ENCODE peak calls at places on chromosomes 6 and 20, in six cellular contexts. W is Peyer's patch, Q is H54, I is HCT116, D is sigmoid colon, Z is adrenal gland. L is an unnamed sample.

GRCh38 chr6:45116714-45117410 is 211.3 kb upstream of the RUNX2 start:
- DNase-seq in W (no peak), I (no peak), D (no peak), Z (no peak), Q (no peak), L (no peak)

GRCh38 chr6:7541175-7542064 is at the start of gene DSP:
- DNase-seq in D (no peak), W (peak), I (peak), Z (peak), Q (no peak), L (no peak)

GRCh38 chr6:2993755-2994317 is 5.9 kb upstream of the NQO2 start:
- DNase-seq in W (no peak), Q (no peak), Z (peak), D (no peak), I (no peak), L (no peak)

GRCh38 chr6:109002100-109002697 is 92.4 kb downstream of the SESN1 start:
- DNase-seq in Z (no peak), I (no peak), D (no peak), W (no peak), Q (no peak), L (no peak)

GRCh38 chr6:92945799-92946198 is 473.6 kb downstream of the EPHA7 start:
- DNase-seq in Z (no peak), I (no peak), D (no peak), Q (no peak), W (no peak), L (no peak)

GRCh38 chr20:36173451-36173933 is 19.0 kb downstream of the EPB41L1 start:
- DNase-seq in I (no peak), Z (peak), D (no peak), W (no peak), Q (no peak), L (peak)

GRCh38 chr6:101534386-101534785 is 140.9 kb downstream of the GRIK2 start:
- DNase-seq in Z (no peak), W (no peak), I (no peak), D (no peak), Q (no peak), L (no peak)

GRCh38 chr6:113664909-113665308 is 192.2 kb upstream of the MARCKS start:
- DNase-seq in D (no peak), Q (no peak), W (no peak), Z (no peak), I (no peak), L (no peak)

GRCh38 chr20:34842143-34842542 is 16.7 kb upstream of the NCOA6 start:
- DNase-seq in Q (no peak), W (no peak), Z (no peak), D (no peak), I (no peak), L (no peak)

GRCh38 chr6:33779305-33779704 is 9.6 kb downstream of the LEMD2 start:
- DNase-seq in Q (no peak), Z (no peak), I (no peak), W (no peak), D (no peak), L (peak)

GRCh38 chr6:68333444-68333843 is 301.6 kb upstream of the ADGRB3 start:
- DNase-seq in Z (no peak), D (no peak), Q (no peak), W (no peak), I (no peak), L (no peak)

GRCh38 chr6:26187981-26188635 is 100.9 kb downstream of the HFE start:
- DNase-seq in W (peak), Q (no peak), Z (peak), I (peak), D (no peak), L (peak)

GRCh38 chr6:166584813-166585429 is 1.6 kb downstream of the RAMACL start:
- DNase-seq in Z (no peak), D (no peak), I (no peak), W (no peak), Q (no peak), L (no peak)

GRCh38 chr6:150620763-150621162 is 21.1 kb downstream of the PLEKHG1 start:
- DNase-seq in I (no peak), Q (no peak), W (no peak), D (no peak), Z (no peak), L (no peak)

GRCh38 chr20:46030290-46031013 is 1.4 kb downstream of the SLC12A5 start:
- DNase-seq in I (no peak), W (no peak), Q (no peak), Z (no peak), D (no peak), L (no peak)

GRCh38 chr20:42378826-42379225 is 760.6 kb upstream of the CHD6 start:
- DNase-seq in Q (no peak), I (no peak), D (no peak), Z (no peak), W (no peak), L (no peak)

GRCh38 chr6:73388433-73388799 is 6.2 kb upstream of the DDX43 start:
- DNase-seq in W (no peak), Z (no peak), Q (no peak), D (no peak), I (no peak), L (no peak)

GRCh38 chr6:122647765-122648164 is 37.6 kb downstream of the PKIB start:
- DNase-seq in Q (no peak), Z (no peak), I (no peak), W (no peak), D (no peak), L (no peak)

GRCh38 chr6:87588756-87589407 is 905 bp downstream of the RARS2 start:
- DNase-seq in D (no peak), Z (no peak), Q (no peak), I (no peak), W (no peak), L (no peak)

GRCh38 chr6:14876778-14877613 is 368.9 kb upstream of the JARID2 start:
- DNase-seq in I (no peak), Z (no peak), D (no peak), Q (peak), W (no peak), L (no peak)

GRCh38 chr6:41498968-41499599 is 47.1 kb upstream of the FOXP4 start:
- DNase-seq in Z (no peak), I (no peak), D (no peak), Q (no peak), W (no peak), L (no peak)

GRCh38 chr6:113089056-113089455 is 741.9 kb downstream of the RFPL4B start:
- DNase-seq in Q (no peak), W (no peak), D (no peak), I (no peak), Z (no peak), L (no peak)

GRCh38 chr20:58544301-58544700 is 29.1 kb upstream of the APCDD1L start:
- DNase-seq in Z (no peak), I (no peak), Q (no peak), W (no peak), D (peak), L (no peak)

GRCh38 chr6:113248532-113248931 is 608.6 kb upstream of the MARCKS start:
- DNase-seq in D (no peak), Z (no peak), W (no peak), Q (no peak), I (no peak), L (no peak)

GRCh38 chr6:42653851-42654250 is 68.5 kb downstream of the PRPH2 start:
- DNase-seq in I (no peak), Z (no peak), D (no peak), W (no peak), Q (no peak), L (no peak)

GRCh38 chr6:31791324-31792089 is 4.0 kb downstream of the VARS1 start:
- DNase-seq in Z (peak), W (no peak), Q (peak), I (no peak), D (no peak), L (peak)

GRCh38 chr6:38261626-38262025 is 378.1 kb downstream of the BTBD9 start:
- DNase-seq in D (no peak), W (no peak), I (no peak), Q (no peak), Z (no peak), L (no peak)

GRCh38 chr6:85066270-85066669 is 301.9 kb upstream of the TBX18 start:
- DNase-seq in Z (no peak), Q (no peak), I (no peak), D (no peak), W (no peak), L (no peak)

GRCh38 chr20:44167736-44168135 is 19.3 kb downstream of the JPH2 start:
- DNase-seq in I (no peak), Z (no peak), Q (no peak), W (no peak), D (no peak), L (no peak)

GRCh38 chr6:144893737-144894151 is 608.6 kb downstream of the UTRN start:
- DNase-seq in Q (no peak), I (no peak), W (no peak), Z (no peak), D (no peak), L (no peak)
- TF ChIP-seq POLR2A in Q (no peak), I (no peak), W (no peak), Z (no peak), D (no peak), L (no peak)

GRCh38 chr6:35173068-35174042 is 32.2 kb upstream of the TCP11 start:
- DNase-seq in W (no peak), Z (no peak), D (no peak), Q (no peak), I (no peak), L (no peak)
- TF ChIP-seq POLR2A in W (no peak), Z (no peak), D (no peak), Q (no peak), I (no peak), L (no peak)

GRCh38 chr6:11714798-11715285 is 63.8 kb downstream of the ADTRP start:
- DNase-seq in I (no peak), W (no peak), D (no peak), Z (no peak), Q (no peak), L (no peak)

GRCh38 chr6:11711644-11711993 is 67.0 kb downstream of the ADTRP start:
- DNase-seq in Z (no peak), Q (no peak), D (no peak), I (no peak), W (no peak), L (no peak)

GRCh38 chr6:11711994-11712698 is 66.5 kb downstream of the ADTRP start:
- DNase-seq in D (no peak), Q (no peak), I (no peak), Z (no peak), W (no peak), L (no peak)

GRCh38 chr6:11712760-11713159 is 65.8 kb downstream of the ADTRP start:
- DNase-seq in W (no peak), Q (no peak), Z (no peak), D (peak), I (no peak), L (no peak)

DNA sequence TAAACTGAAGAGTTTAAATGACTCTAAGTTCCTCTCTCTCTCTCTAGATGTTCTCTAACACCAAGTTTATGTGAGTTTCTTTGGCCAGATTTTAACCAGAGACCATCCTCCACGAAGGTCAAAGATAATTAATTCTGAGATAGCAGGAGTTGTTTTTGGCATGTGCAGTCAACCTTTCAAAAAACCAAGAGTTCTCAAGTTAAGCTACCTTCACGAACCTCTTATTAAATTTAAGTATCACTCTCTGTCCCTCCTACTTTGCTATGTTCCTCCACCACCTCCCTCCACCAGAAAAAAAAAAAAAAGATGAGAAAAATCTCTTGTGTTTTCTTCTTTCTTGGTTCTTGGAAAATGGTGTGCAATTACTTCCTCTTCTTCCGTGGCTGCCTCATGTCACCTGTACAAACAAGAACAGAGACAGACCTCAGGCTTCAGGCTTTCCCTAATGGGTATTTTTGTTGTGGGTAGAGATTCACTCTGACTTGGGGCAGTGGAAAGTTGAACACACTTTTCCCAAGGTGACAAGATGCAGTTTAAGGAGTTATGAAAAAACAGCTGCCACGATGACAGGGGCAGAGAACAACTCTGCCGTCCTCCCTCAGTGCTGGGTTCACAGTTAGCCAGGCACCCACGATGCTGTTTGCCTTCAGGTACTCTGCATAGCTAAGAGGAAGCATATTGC is 64.3 kb downstream of the ADTRP start:
- DNase-seq in W (no peak), D (no peak), I (no peak), Q (no peak), Z (no peak), L (no peak)
- TF ChIP-seq POLR2A in W (no peak), D (no peak), I (no peak), Q (no peak), Z (no peak), L (no peak)

GRCh38 chr6:129135421-129135820 is 252.5 kb downstream of the LAMA2 start:
- DNase-seq in D (no peak), Z (no peak), W (no peak), Q (no peak), I (no peak), L (no peak)

GRCh38 chr6:129136751-129137150 is 253.8 kb downstream of the LAMA2 start:
- DNase-seq in I (no peak), D (no peak), W (no peak), Z (no peak), Q (no peak), L (no peak)

GRCh38 chr6:129134535-129134934 is 251.6 kb downstream of the LAMA2 start:
- DNase-seq in Q (no peak), I (no peak), D (no peak), W (no peak), Z (no peak), L (no peak)

GRCh38 chr6:129133770-129134192 is 250.8 kb downstream of the LAMA2 start:
- DNase-seq in D (no peak), Z (no peak), W (no peak), I (no peak), Q (no peak), L (no peak)

GRCh38 chr6:129131282-129131681 is 248.3 kb downstream of the LAMA2 start:
- DNase-seq in Q (no peak), W (peak), D (peak), Z (peak), I (no peak), L (no peak)
- TF ChIP-seq POLR2A in Q (no peak), W (no peak), D (no peak), Z (no peak), I (no peak), L (no peak)

DNA sequence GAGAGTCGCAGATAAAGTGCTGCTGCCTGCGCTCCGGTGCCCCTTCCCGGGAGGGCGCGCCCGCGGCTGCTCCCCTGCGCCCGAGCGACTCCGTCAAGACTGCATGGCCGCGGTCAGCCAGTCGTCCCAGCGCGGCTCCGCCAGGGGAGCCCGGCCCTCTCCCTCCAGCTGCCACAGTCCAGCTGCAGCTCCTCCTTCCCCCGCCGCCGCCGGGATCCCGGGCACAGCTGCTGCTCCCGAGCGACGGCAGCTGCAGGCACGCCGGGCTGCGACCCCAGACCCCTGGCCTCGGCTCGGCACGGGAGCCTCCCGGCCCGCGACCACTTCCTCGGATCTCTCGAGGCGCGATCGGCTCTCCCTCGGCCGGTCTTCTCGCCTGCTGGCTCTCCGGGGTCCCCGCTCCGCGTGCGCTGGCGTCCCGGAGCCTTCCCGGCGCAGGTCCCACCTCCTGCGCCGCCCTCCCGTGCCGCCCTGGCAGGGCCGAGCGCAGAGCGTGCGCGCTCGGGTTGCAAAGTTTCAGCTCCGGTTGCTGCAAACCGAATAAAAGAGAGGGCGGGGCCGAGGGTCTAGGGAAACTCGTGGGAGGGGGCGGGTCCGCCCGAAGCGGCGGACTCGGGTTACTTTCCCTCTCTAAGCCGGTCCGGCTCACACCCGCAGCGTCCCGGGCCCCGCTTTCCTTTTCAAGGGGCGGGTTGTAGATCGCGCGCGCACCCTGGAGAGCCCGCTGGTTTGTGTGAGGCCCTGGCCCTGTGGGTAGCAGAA is at the start of gene CNKSR3:
- DNase-seq in I (peak), D (peak), Z (peak), Q (peak), W (peak), L (peak)
- TF ChIP-seq POLR2A in I (peak), D (peak), Z (no peak), Q (peak), W (peak), L (no peak)

DNA sequence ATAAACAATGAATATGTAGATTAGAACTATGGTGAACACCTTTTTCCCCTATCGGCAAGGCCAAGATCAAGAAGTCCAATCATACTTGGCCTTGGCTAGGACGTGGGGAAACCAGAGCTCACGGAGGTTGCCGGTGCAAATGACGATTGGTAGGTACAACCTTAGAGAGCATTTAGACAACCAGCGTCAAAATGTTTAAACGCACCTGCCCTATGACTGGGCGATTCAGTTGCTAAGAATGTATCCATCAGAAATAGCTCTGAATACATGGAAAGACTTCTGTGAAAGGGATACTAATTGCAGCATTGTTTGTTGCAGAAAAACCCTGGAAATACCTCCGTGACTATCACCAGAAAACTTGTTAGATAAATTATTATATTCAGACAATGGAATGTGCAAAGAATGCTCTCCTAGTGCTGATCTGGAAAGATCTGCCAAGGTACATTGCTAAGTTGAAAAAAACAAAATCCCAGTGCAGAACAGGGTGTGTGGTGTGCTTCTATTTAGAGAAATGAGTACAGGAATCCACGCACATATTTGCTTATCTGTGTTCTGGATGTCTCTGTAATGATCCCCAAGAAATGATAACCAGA is 48.0 kb upstream of the PTPN1 start:
- DNase-seq in D (no peak), W (no peak), I (no peak), Z (no peak), Q (no peak), L (no peak)
- TF ChIP-seq POLR2A in D (no peak), W (no peak), I (no peak), Z (no peak), Q (no peak), L (no peak)

L was measured in K562.